ENCODE peak calls at places on chromosomes 16 and 17, in four cellular contexts. M is nephron progenitor cell, X is SW480, V is RCC 7860. L is an unnamed sample.

GRCh38 chr17:55219939-55220338 is 44.8 kb upstream of the HLF start:
- DNase-seq in X (no peak), V (no peak), M (no peak), L (no peak)

GRCh38 chr16:11310997-11311561 is 29.9 kb upstream of the PRM1 start:
- DNase-seq in M (no peak), V (no peak), X (no peak), L (no peak)

GRCh38 chr17:48605409-48605864 is 651 bp upstream of the HOXB6 start:
- DNase-seq in X (peak), M (no peak), V (no peak), L (no peak)

GRCh38 chr16:81505011-81505660 is 60.5 kb downstream of the CMIP start:
- DNase-seq in X (peak), M (peak), V (peak), L (no peak)

GRCh38 chr17:57858838-57859237 is 9.0 kb upstream of the MRPS23 start:
- DNase-seq in V (no peak), X (no peak), M (no peak), L (no peak)

GRCh38 chr17:28612936-28613872 is 781 bp downstream of the RSKR start:
- DNase-seq in M (peak), X (peak), V (no peak), L (peak)

GRCh38 chr16:9102379-9102778 is 10.9 kb downstream of the HAPSTR1 start:
- DNase-seq in V (peak), X (no peak), M (no peak), L (no peak)

GRCh38 chr17:13374203-13375143 is 227.3 kb downstream of the HS3ST3A1 start:
- DNase-seq in X (no peak), V (no peak), M (no peak), L (no peak)

GRCh38 chr17:77203436-77203835 is 62.7 kb downstream of the SEC14L1 start:
- DNase-seq in M (no peak), V (no peak), X (no peak), L (no peak)

GRCh38 chr17:1197781-1198490 is 18.2 kb upstream of the ABR start:
- DNase-seq in M (no peak), X (no peak), V (no peak), L (peak)

GRCh38 chr16:14501331-14502255 is 128.5 kb downstream of the PARN start:
- DNase-seq in V (peak), X (peak), M (peak), L (peak)

GRCh38 chr17:28416703-28417311 is 10.8 kb upstream of the SLC46A1 start:
- DNase-seq in V (peak), X (peak), M (peak), L (no peak)

GRCh38 chr17:44204453-44204882 is 4.8 kb upstream of the ATXN7L3 start:
- DNase-seq in X (no peak), V (peak), M (no peak), L (no peak)

GRCh38 chr16:20897253-20897896 is 2.8 kb downstream of the DCUN1D3 start:
- DNase-seq in X (no peak), V (peak), M (no peak), L (no peak)

GRCh38 chr17:489758-490329 is 137.2 kb upstream of the RPH3AL start:
- DNase-seq in M (peak), X (peak), V (peak), L (no peak)